ENCODE peak calls at places on chromosomes 5 and 9, in four cellular contexts. One of them, this sample, is unnamed.

GRCh38 chr9:126128494-126129142 is 198.0 kb upstream of the MVB12B start:
- DNase-seq in NCI-H345: no peak
- DNase-seq in EL: no peak
- DNase-seq in lower lobe of right lung: no peak
- DNase-seq in this sample: no peak

GRCh38 chr9:22111176-22111870 is 102.2 kb upstream of the CDKN2B start:
- DNase-seq in NCI-H345: no peak
- DNase-seq in lower lobe of right lung: no peak
- DNase-seq in EL: peak
- DNase-seq in this sample: no peak

GRCh38 chr5:1673042-1673674 is 126.5 kb downstream of the MRPL36 start:
- DNase-seq in lower lobe of right lung: no peak
- DNase-seq in EL: no peak
- DNase-seq in NCI-H345: no peak
- DNase-seq in this sample: no peak

GRCh38 chr5:32785639-32786216 is 74.6 kb downstream of the NPR3 start:
- DNase-seq in lower lobe of right lung: no peak
- DNase-seq in NCI-H345: no peak
- DNase-seq in EL: peak
- DNase-seq in this sample: no peak

GRCh38 chr5:41869150-41869738 is 981 bp downstream of the OXCT1 start:
- DNase-seq in EL: peak
- DNase-seq in NCI-H345: peak
- DNase-seq in lower lobe of right lung: peak
- DNase-seq in this sample: peak

GRCh38 chr5:81604193-81604592 is 146.7 kb downstream of the SSBP2 start:
- DNase-seq in lower lobe of right lung: no peak
- DNase-seq in NCI-H345: no peak
- DNase-seq in EL: no peak
- DNase-seq in this sample: no peak

GRCh38 chr9:94692601-94693000 is 33.9 kb upstream of the AOPEP start:
- DNase-seq in NCI-H345: peak
- DNase-seq in lower lobe of right lung: no peak
- DNase-seq in EL: no peak
- DNase-seq in this sample: no peak

GRCh38 chr5:9516591-9516990 is 29.3 kb downstream of the SEMA5A start:
- DNase-seq in EL: no peak
- DNase-seq in NCI-H345: no peak
- DNase-seq in lower lobe of right lung: no peak
- DNase-seq in this sample: no peak

GRCh38 chr5:117405197-117405596 is 830.6 kb upstream of the SEMA6A start:
- DNase-seq in lower lobe of right lung: no peak
- DNase-seq in NCI-H345: no peak
- DNase-seq in EL: no peak
- DNase-seq in this sample: no peak

GRCh38 chr9:36169708-36170107 is 520 bp downstream of the CCIN start:
- DNase-seq in EL: no peak
- DNase-seq in lower lobe of right lung: no peak
- DNase-seq in NCI-H345: no peak
- DNase-seq in this sample: no peak

GRCh38 chr5:3032513-3032912 is 281.0 kb upstream of the IRX2 start:
- DNase-seq in NCI-H345: no peak
- DNase-seq in EL: no peak
- DNase-seq in lower lobe of right lung: no peak
- DNase-seq in this sample: no peak

GRCh38 chr5:74624009-74624408 is 16.5 kb downstream of the ENC1 start:
- DNase-seq in NCI-H345: no peak
- DNase-seq in EL: no peak
- DNase-seq in lower lobe of right lung: no peak
- DNase-seq in this sample: no peak

GRCh38 chr5:173201636-173202265 is 33.3 kb downstream of the NKX2-5 start:
- DNase-seq in lower lobe of right lung: no peak
- DNase-seq in NCI-H345: no peak
- DNase-seq in EL: peak
- DNase-seq in this sample: no peak

GRCh38 chr9:91560301-91560700 is 136.7 kb upstream of the NFIL3 start:
- DNase-seq in EL: peak
- DNase-seq in lower lobe of right lung: no peak
- DNase-seq in NCI-H345: no peak
- DNase-seq in this sample: no peak

GRCh38 chr5:35876922-35877321 is 20.2 kb downstream of the IL7R start:
- DNase-seq in EL: peak
- DNase-seq in NCI-H345: no peak
- DNase-seq in lower lobe of right lung: no peak
- DNase-seq in this sample: no peak

GRCh38 chr9:111731916-111732315 is 62.8 kb downstream of the SHOC1 start:
- DNase-seq in lower lobe of right lung: no peak
- DNase-seq in EL: peak
- DNase-seq in NCI-H345: no peak
- DNase-seq in this sample: no peak

GRCh38 chr9:22124263-22125011 is 115.3 kb upstream of the CDKN2B start:
- DNase-seq in NCI-H345: no peak
- DNase-seq in lower lobe of right lung: no peak
- DNase-seq in EL: peak
- DNase-seq in this sample: no peak